ENCODE peak calls at places on chromosomes 6 and 20, in six cellular contexts. I is psoas muscle, O is AG04450, U is cardiac fibroblast, J is A549, P is AG04449. V is an unnamed sample.

GRCh38 chr6:2968600-2969135 is 2.7 kb downstream of the SERPINB6 start:
- DNase-seq in I (no peak), O (no peak), U (no peak), J (no peak), P (no peak), V (no peak)

GRCh38 chr6:112839525-112839961 is 492.4 kb downstream of the RFPL4B start:
- DNase-seq in I (no peak), O (peak), U (peak), J (no peak), P (peak), V (no peak)

GRCh38 chr6:168347053-168347452 is 27.5 kb upstream of the DACT2 start:
- DNase-seq in I (no peak), O (no peak), U (no peak), J (no peak), P (no peak), V (no peak)

GRCh38 chr6:112253842-112254816 is at the start of gene LAMA4:
- DNase-seq in I (peak), O (no peak), U (peak), J (peak), P (no peak), V (no peak)

GRCh38 chr20:63553933-63554290 is at the start of gene FNDC11:
- DNase-seq in I (peak), O (no peak), U (peak), J (no peak), P (no peak), V (no peak)

GRCh38 chr20:62238569-62239277 is 402 bp downstream of the OSBPL2 start:
- DNase-seq in I (no peak), O (no peak), U (peak), J (no peak), P (no peak), V (no peak)

GRCh38 chr6:90194371-90194841 is 102.2 kb downstream of the BACH2 start:
- DNase-seq in I (no peak), O (peak), U (peak), J (no peak), P (peak), V (no peak)

GRCh38 chr6:109374493-109374892 is 7.8 kb downstream of the CD164 start:
- DNase-seq in I (no peak), O (no peak), U (no peak), J (no peak), P (no peak), V (no peak)

GRCh38 chr20:37856932-37857660 is 45.8 kb upstream of the VSTM2L start:
- DNase-seq in I (no peak), O (peak), U (peak), J (no peak), P (peak), V (peak)

DNA sequence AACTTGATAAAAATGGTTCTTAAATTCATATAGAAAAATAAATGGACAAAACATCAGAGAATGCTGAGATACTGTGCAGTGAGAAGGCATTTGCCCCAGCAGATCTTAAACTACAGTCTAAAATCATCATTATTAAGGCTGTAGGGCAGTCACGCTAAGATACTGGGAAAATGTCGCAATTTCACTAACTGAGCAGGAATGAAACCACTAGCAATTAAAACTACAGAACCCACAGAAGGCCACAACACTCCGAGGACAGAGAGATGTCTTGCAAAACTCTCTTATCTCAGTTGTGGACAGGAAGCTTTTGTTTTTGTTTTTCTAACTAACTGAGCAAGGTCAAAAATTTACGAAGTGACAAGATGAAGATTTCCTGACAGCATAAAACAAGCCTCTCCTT is 18.3 kb downstream of the GNAS-AS1 start:
- DNase-seq in I (no peak), O (no peak), U (no peak), J (no peak), P (no peak), V (no peak)
- H3K4me3 ChIP-seq in I (no peak), O (no peak), U (no peak), J (no peak), P (no peak), V (no peak)

DNA sequence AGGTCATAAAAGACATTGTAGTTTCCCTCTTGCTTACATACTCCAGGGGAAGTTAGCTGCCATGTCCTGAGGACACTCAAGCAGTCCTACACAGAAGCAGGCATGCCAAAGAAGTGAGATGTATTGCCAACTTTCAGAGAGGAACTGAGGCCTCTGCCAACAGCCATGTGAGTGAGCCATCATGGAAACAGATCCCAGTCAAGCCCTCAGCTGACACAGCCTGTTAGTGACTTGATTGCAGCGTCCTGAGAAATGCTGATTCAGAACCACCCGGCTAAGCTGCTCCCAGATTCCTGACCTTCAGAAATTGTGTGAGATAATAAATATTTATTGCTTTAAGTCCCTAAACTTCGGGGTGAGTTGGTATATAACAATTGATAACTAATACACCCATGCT is 38.1 kb downstream of the GSTA2 start:
- DNase-seq in I (no peak), O (no peak), U (peak), J (no peak), P (no peak), V (peak)
- TF ChIP-seq CTCF in I (no peak), O (no peak), U (no peak), J (no peak), P (no peak), V (no peak)

DNA sequence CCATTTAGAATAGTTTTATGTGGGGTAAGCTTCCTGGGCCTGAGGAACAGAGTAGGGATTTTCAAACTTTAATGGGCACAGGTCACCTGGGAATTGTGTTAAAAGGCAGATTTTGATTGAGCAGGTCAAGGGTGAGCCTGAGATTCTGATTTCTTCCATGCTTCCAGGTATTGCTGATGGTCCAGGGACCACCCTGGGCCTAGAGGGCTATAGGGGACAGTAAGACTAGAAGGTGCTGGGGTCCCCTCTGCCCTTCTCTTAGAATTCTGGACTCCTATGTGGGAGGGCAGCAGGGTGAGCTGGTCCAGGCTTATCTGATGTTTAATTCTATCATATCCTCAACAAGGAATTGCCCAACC is 2.6 kb downstream of the DDR1 start:
- DNase-seq in I (no peak), O (no peak), U (no peak), J (no peak), P (no peak), V (no peak)
- H3K4me3 ChIP-seq in I (peak), O (no peak), U (no peak), J (peak), P (peak), V (peak)

GRCh38 chr6:159838020-159838744 is 38.1 kb downstream of the PNLDC1 start:
- DNase-seq in I (no peak), O (no peak), U (no peak), J (no peak), P (no peak), V (no peak)
- TF ChIP-seq CTCF in I (no peak), O (no peak), U (no peak), J (no peak), P (no peak), V (no peak)

GRCh38 chr6:125867483-125867935 is 76.7 kb downstream of the NCOA7 start:
- DNase-seq in I (no peak), O (peak), U (peak), J (no peak), P (peak), V (peak)
- H3K4me3 ChIP-seq in I (no peak), O (no peak), U (no peak), J (no peak), P (no peak), V (no peak)

DNA sequence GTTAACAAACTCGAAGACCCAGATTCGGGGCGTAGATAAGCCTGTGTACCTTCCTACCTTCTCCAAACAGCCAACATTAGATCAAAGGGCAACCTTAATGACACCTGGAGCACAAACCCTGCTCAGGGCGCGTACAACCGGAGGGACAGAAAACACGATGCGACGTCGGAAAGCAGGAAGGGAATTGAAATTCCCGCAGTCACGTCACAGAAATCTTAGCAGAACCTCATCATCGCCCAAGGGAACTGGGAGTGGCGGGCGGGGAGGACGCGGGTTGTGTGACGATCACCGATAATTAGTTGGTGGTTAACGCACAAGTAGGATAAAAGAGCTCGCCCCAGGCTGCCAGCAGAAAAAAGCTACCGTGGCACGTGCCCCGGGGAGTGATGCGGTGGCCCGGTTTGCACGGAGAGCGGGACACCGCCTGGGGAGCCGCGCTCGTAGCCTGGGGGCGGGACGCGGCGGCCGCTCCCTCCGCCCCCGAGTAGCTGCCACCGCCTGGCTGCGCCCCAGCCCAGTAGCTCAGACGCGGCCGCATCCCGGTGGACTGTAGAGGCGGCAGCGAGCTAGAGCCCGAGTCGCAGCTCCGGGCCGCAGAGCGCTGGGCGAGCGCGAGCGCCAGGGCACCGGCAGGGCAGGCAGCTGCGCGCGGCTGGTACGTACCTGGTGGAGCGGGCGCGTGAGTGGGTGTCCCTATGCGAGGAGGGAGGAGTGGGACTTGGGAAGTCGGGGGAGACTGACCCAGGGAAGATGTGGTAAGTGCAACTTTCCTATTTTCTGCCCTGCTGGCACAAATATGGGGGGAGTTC is at the start of gene PKIB:
- DNase-seq in I (peak), O (no peak), U (peak), J (peak), P (no peak), V (peak)
- TF ChIP-seq CTCF in I (no peak), O (peak), U (peak), J (peak), P (peak), V (peak)